ENCODE peak calls at places on chromosomes 2 and 18, in four cellular contexts. One of them, this sample, is unnamed.

GRCh38 chr2:133142087-133142486 is 426.2 kb downstream of the NCKAP5 start:
- DNase-seq in adrenal gland: no peak
- DNase-seq in endothelial cell of umbilical vein: no peak
- DNase-seq in breast epithelium: no peak
- DNase-seq in this sample: no peak

GRCh38 chr2:33634261-33634910 is 35.3 kb upstream of the FAM98A start:
- DNase-seq in adrenal gland: no peak
- DNase-seq in endothelial cell of umbilical vein: no peak
- DNase-seq in breast epithelium: no peak
- DNase-seq in this sample: no peak

GRCh38 chr2:67463810-67464209 is 66.7 kb downstream of the ETAA1 start:
- DNase-seq in breast epithelium: no peak
- DNase-seq in adrenal gland: peak
- DNase-seq in endothelial cell of umbilical vein: peak
- DNase-seq in this sample: no peak

GRCh38 chr2:231347081-231347480 is 48.4 kb upstream of the B3GNT7 start:
- DNase-seq in breast epithelium: no peak
- DNase-seq in adrenal gland: peak
- DNase-seq in endothelial cell of umbilical vein: no peak
- DNase-seq in this sample: peak

GRCh38 chr2:184769038-184769437 is 170.7 kb downstream of the ZNF804A start:
- DNase-seq in adrenal gland: no peak
- DNase-seq in endothelial cell of umbilical vein: peak
- DNase-seq in breast epithelium: no peak
- DNase-seq in this sample: no peak

GRCh38 chr2:240821429-240821778 is 1.4 kb upstream of the KIF1A start:
- DNase-seq in endothelial cell of umbilical vein: no peak
- DNase-seq in breast epithelium: no peak
- DNase-seq in adrenal gland: no peak
- DNase-seq in this sample: no peak

GRCh38 chr2:134133622-134134312 is 120.1 kb upstream of the MGAT5 start:
- DNase-seq in endothelial cell of umbilical vein: no peak
- DNase-seq in adrenal gland: peak
- DNase-seq in breast epithelium: no peak
- DNase-seq in this sample: no peak

GRCh38 chr2:123086613-123087012 is 938.5 kb upstream of the CNTNAP5 start:
- DNase-seq in adrenal gland: no peak
- DNase-seq in breast epithelium: no peak
- DNase-seq in endothelial cell of umbilical vein: no peak
- DNase-seq in this sample: no peak

GRCh38 chr2:215693269-215693998 is 257.6 kb upstream of the FN1 start:
- DNase-seq in breast epithelium: no peak
- DNase-seq in adrenal gland: no peak
- DNase-seq in endothelial cell of umbilical vein: peak
- DNase-seq in this sample: no peak

GRCh38 chr2:112885503-112885897 is 25.5 kb upstream of the IL37 start:
- DNase-seq in adrenal gland: no peak
- DNase-seq in endothelial cell of umbilical vein: no peak
- DNase-seq in breast epithelium: no peak
- DNase-seq in this sample: no peak

GRCh38 chr2:200603972-200604371 is 18.2 kb downstream of the AOX1 start:
- DNase-seq in breast epithelium: no peak
- DNase-seq in adrenal gland: no peak
- DNase-seq in endothelial cell of umbilical vein: no peak
- DNase-seq in this sample: no peak

GRCh38 chr2:28463893-28464292 is 32.0 kb upstream of the PLB1 start:
- DNase-seq in endothelial cell of umbilical vein: no peak
- DNase-seq in breast epithelium: no peak
- DNase-seq in adrenal gland: no peak
- DNase-seq in this sample: no peak

GRCh38 chr2:86337235-86338099 is at the start of gene REEP1:
- DNase-seq in adrenal gland: peak
- DNase-seq in breast epithelium: no peak
- DNase-seq in endothelial cell of umbilical vein: no peak
- DNase-seq in this sample: peak

GRCh38 chr2:62871506-62871905 is 166.0 kb downstream of the EHBP1 start:
- DNase-seq in breast epithelium: no peak
- DNase-seq in endothelial cell of umbilical vein: peak
- DNase-seq in adrenal gland: no peak
- DNase-seq in this sample: no peak

GRCh38 chr2:85264471-85264870 is 63.3 kb downstream of the TGOLN2 start:
- DNase-seq in endothelial cell of umbilical vein: peak
- DNase-seq in adrenal gland: no peak
- DNase-seq in breast epithelium: no peak
- DNase-seq in this sample: no peak

GRCh38 chr2:12005886-12006681 is 259.7 kb downstream of the LPIN1 start:
- DNase-seq in endothelial cell of umbilical vein: peak
- DNase-seq in breast epithelium: no peak
- DNase-seq in adrenal gland: no peak
- DNase-seq in this sample: no peak

GRCh38 chr2:158042245-158042644 is 59.4 kb upstream of the UPP2 start:
- DNase-seq in adrenal gland: no peak
- DNase-seq in endothelial cell of umbilical vein: no peak
- DNase-seq in breast epithelium: no peak
- DNase-seq in this sample: no peak

GRCh38 chr2:217947341-217948316 is 55.2 kb downstream of the TNS1 start:
- DNase-seq in adrenal gland: no peak
- DNase-seq in endothelial cell of umbilical vein: no peak
- DNase-seq in breast epithelium: peak
- DNase-seq in this sample: no peak

GRCh38 chr2:238287702-238288649 is at the start of gene PER2:
- DNase-seq in adrenal gland: peak
- DNase-seq in endothelial cell of umbilical vein: peak
- DNase-seq in breast epithelium: peak
- DNase-seq in this sample: peak

GRCh38 chr2:238286987-238287386 is 1.4 kb downstream of the PER2 start:
- DNase-seq in adrenal gland: peak
- DNase-seq in breast epithelium: peak
- DNase-seq in endothelial cell of umbilical vein: no peak
- DNase-seq in this sample: no peak

GRCh38 chr2:238289574-238289973 is 1.2 kb upstream of the PER2 start:
- DNase-seq in breast epithelium: no peak
- DNase-seq in endothelial cell of umbilical vein: no peak
- DNase-seq in adrenal gland: no peak
- DNase-seq in this sample: no peak

GRCh38 chr2:238290079-238290478 is 1.7 kb upstream of the PER2 start:
- DNase-seq in adrenal gland: peak
- DNase-seq in endothelial cell of umbilical vein: peak
- DNase-seq in breast epithelium: peak
- DNase-seq in this sample: peak

DNA sequence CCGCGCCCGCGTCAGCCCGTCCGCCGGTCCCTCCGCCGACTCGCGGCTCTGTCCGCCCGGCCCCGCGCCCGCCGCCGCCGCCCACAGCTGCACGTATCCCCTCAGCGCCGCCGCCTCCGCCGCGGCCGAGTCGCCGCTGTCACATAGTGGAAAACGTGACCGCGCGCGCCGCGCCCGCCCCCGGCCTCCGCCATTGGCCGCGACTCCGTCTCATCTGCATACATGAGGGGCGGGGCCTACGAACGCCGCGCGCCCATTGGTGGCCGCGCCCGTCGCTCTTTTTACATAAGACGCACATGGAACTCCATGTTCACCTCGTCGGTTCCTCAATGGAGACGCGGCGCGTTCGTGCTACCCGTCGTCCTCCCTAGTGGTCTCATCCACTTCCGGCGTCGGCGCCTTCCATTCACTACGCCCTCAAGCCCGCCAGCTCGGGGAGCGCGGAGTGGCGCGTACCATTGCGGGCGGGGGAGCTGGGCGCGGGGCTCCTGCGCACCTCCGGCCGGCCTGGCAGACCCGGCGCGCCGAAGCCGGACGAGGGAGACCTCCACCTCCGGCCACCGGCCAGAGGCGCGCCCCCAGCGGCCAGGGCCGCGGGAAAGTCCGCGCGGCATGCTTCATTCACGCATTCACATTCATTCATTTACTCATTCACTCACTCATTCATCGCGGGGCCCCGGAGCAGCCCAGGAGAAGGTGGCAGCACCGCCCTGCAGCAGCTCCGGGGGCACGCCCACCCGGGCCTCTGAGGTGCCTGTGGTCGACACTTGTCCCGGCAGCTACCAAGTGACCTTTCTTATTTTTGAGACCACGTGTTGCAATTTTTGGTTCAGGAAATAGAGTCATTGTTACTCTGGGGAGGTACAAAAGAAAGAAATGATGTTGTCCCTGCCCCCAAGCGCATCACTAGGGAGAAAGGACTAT is 502 bp upstream of the PER2 start:
- DNase-seq in endothelial cell of umbilical vein: peak
- DNase-seq in adrenal gland: peak
- DNase-seq in breast epithelium: peak
- DNase-seq in this sample: peak
- TF ChIP-seq POLR2A in endothelial cell of umbilical vein: no peak
- TF ChIP-seq POLR2A in adrenal gland: peak
- TF ChIP-seq POLR2A in breast epithelium: peak
- TF ChIP-seq POLR2A in this sample: peak

DNA sequence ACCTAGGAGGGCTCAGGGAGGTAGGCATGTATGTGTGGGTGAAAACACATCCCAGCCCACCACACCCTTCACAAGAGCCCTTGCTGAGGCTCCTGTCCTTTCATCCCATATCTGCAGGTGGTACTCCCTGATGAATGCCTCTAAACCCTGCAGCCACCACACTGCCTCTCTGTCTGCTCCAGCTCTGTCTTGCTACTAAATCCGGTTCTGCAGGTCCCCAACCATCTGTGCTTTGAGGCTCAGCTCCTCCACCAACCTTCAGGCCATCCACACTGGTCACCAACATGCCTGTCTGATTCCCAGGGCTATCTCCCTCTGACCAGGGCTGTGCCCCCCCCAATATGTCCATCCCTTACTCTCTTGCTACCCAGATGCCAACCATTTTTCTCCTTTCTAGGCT is 92.7 kb downstream of the BIN1 start:
- DNase-seq in adrenal gland: no peak
- DNase-seq in endothelial cell of umbilical vein: no peak
- DNase-seq in breast epithelium: no peak
- DNase-seq in this sample: no peak
- TF ChIP-seq POLR2A in adrenal gland: no peak
- TF ChIP-seq POLR2A in endothelial cell of umbilical vein: no peak
- TF ChIP-seq POLR2A in breast epithelium: no peak
- TF ChIP-seq POLR2A in this sample: no peak

DNA sequence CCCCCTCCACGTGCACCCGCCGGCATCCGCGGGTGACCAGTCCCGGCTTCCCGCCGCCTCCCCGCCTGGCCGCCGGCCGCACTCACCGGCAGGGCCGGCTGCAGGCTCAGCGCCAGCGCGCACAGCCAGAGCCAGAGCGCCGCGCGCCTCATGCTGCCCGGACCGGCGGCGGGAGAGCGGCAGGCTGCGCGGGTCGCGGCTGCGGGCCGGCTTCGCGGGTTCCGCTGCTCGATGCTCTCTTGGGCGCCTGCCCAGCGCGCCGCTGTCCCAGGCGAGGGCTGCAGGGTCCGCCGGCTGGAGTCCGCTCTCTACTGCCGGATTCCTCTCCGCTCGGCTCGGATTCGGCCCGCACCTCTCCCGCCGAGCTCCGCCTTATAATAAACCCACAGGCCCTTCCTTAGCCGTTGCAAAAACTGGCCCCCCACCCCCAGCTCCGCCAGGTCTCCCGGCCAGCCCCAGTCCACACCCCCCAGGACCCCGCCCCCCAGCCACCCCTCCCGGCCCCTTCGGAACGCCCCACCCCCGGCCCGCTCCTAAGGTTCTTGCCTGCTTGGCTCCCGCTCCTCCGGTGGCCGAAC is at the start of gene SDC1:
- DNase-seq in endothelial cell of umbilical vein: peak
- DNase-seq in adrenal gland: peak
- DNase-seq in breast epithelium: peak
- DNase-seq in this sample: peak
- TF ChIP-seq POLR2A in endothelial cell of umbilical vein: no peak
- TF ChIP-seq POLR2A in adrenal gland: no peak
- TF ChIP-seq POLR2A in breast epithelium: no peak
- TF ChIP-seq POLR2A in this sample: no peak

GRCh38 chr18:58579561-58580047 is 49.3 kb downstream of the ALPK2 start:
- DNase-seq in breast epithelium: no peak
- DNase-seq in endothelial cell of umbilical vein: no peak
- DNase-seq in adrenal gland: no peak
- DNase-seq in this sample: no peak
- TF ChIP-seq POLR2A in breast epithelium: no peak
- TF ChIP-seq POLR2A in endothelial cell of umbilical vein: no peak
- TF ChIP-seq POLR2A in adrenal gland: no peak
- TF ChIP-seq POLR2A in this sample: no peak

GRCh38 chr18:9095297-9096012 is 7.0 kb upstream of the NDUFV2 start:
- DNase-seq in endothelial cell of umbilical vein: no peak
- DNase-seq in adrenal gland: no peak
- DNase-seq in breast epithelium: no peak
- DNase-seq in this sample: no peak
- TF ChIP-seq POLR2A in endothelial cell of umbilical vein: no peak
- TF ChIP-seq POLR2A in adrenal gland: no peak
- TF ChIP-seq POLR2A in breast epithelium: no peak
- TF ChIP-seq POLR2A in this sample: no peak

DNA sequence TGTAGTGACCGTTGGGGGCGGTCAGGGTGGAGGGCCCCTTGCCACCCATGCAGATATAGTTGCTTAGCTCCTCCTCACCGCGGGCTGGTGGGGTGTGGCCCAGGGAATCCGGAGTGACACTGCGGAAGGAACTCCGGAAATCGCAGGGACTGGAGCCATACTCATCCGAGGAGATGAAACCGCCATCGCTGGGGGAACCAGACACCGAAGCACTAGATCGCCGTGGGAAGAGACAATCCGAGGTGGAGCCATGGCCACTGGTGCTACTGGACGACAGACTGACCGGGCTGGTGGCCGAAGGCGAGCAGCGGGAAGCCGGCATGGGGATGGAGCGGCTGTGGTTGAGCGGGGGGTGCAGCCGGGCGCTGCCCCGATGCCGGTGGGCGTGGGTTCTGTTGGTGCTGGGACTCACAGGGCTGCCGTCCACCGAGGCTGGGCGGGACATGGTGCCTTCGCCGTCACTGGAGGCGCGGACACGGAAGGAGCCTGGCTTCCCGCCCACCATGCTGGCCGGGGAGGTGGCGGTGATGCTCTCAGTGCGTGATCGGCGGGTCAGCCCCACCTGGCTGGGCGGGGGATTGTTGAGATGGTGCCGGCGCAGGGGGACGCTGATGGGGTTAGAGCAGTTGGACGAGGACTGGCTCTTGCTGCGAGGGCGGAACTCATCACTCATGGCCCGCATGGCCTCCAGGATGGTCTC is 2.2 kb downstream of the IRS1 start:
- DNase-seq in breast epithelium: peak
- DNase-seq in adrenal gland: peak
- DNase-seq in endothelial cell of umbilical vein: no peak
- DNase-seq in this sample: no peak
- TF ChIP-seq POLR2A in breast epithelium: no peak
- TF ChIP-seq POLR2A in adrenal gland: no peak
- TF ChIP-seq POLR2A in endothelial cell of umbilical vein: no peak
- TF ChIP-seq POLR2A in this sample: no peak

DNA sequence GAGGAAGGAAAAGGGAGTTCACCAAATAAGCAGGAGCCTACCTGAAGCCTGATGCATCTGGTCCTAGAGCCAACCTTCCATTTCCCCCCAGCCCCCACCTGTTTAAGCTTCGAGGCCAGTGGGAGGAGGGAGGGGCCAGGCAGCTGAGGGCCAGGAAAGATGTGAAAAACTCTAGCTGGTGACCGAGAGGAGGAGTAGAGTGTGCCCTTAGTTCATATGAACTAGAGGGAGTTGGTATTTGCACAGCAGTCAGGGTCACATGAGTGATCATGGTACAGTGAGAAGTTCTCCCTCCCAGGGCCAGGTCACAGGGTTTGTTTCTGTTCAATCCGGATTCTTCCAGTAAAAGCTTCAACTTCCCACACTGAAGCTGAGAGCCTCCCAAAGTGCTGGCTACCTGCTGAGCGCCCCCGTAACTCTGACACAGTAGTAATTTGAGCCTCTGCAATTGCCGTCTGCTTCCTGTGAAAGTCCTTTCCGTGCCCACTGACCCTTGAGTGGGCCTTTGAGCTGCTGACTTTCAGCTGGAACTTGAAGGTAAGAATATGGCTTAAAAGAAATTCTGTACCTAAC is at the start of gene SULT1C2:
- DNase-seq in endothelial cell of umbilical vein: no peak
- DNase-seq in breast epithelium: no peak
- DNase-seq in adrenal gland: no peak
- DNase-seq in this sample: no peak
- TF ChIP-seq POLR2A in endothelial cell of umbilical vein: no peak
- TF ChIP-seq POLR2A in breast epithelium: no peak
- TF ChIP-seq POLR2A in adrenal gland: no peak
- TF ChIP-seq POLR2A in this sample: no peak